ENCODE peak calls at places on chromosomes 16 and 17, in nine cellular contexts. X is IMR-90, M is A549, N is prostate gland, T is lower leg skin, Q is tibial nerve, G is adrenal gland, H is Peyer's patch, W is ovary. J is an unnamed sample.

GRCh38 chr16:9476744-9477143 is 385.3 kb downstream of the HAPSTR1 start:
- DNase-seq in X (no peak), Q (no peak), N (no peak), G (no peak), T (no peak), W (no peak), M (no peak), H (no peak), J (no peak)

GRCh38 chr17:2926019-2926650 is 129.9 kb downstream of the RAP1GAP2 start:
- DNase-seq in G (no peak), W (no peak), H (no peak), M (peak), Q (no peak), N (no peak), X (peak), T (no peak), J (peak)

GRCh38 chr16:67548265-67549126 is 13.8 kb upstream of the CTCF start:
- DNase-seq in G (no peak), N (no peak), W (peak), H (peak), Q (no peak), T (no peak), X (no peak), M (no peak), J (no peak)

GRCh38 chr17:17021194-17021863 is 20.9 kb upstream of the MPRIP start:
- DNase-seq in W (no peak), T (no peak), H (no peak), G (peak), X (no peak), M (peak), N (no peak), Q (peak), J (peak)

GRCh38 chr17:9360610-9361571 is 214.7 kb downstream of the STX8 start:
- DNase-seq in G (peak), N (no peak), Q (no peak), X (peak), H (no peak), W (peak), T (peak), M (peak), J (peak)

GRCh38 chr16:74465851-74466685 is 44.8 kb upstream of the CLEC18B start:
- DNase-seq in G (no peak), X (no peak), Q (no peak), W (no peak), M (no peak), N (no peak), H (no peak), T (no peak), J (no peak)

GRCh38 chr17:45366691-45367090 is 49.9 kb upstream of the MAP3K14 start:
- DNase-seq in Q (no peak), X (no peak), W (no peak), G (no peak), T (no peak), M (no peak), N (no peak), H (no peak), J (no peak)

GRCh38 chr16:51245306-51245705 is 94.2 kb upstream of the SALL1 start:
- DNase-seq in T (no peak), Q (no peak), H (no peak), W (peak), X (no peak), M (no peak), G (no peak), N (no peak), J (no peak)

GRCh38 chr16:49183911-49184310 is 97.7 kb downstream of the CBLN1 start:
- DNase-seq in Q (no peak), X (no peak), W (no peak), T (no peak), N (no peak), G (no peak), M (peak), H (no peak), J (no peak)

GRCh38 chr17:62666061-62666800 is 38.8 kb downstream of the MRC2 start:
- DNase-seq in W (no peak), N (no peak), X (no peak), Q (no peak), G (no peak), H (no peak), T (no peak), M (no peak), J (no peak)

GRCh38 chr16:23182206-23182674 is 305 bp upstream of the SCNN1G start:
- DNase-seq in H (peak), W (peak), M (peak), X (peak), N (peak), T (peak), G (peak), Q (peak), J (peak)

GRCh38 chr16:53937068-53937614 is 233.2 kb downstream of the FTO start:
- DNase-seq in W (no peak), X (no peak), M (no peak), H (no peak), G (no peak), T (no peak), N (no peak), Q (no peak), J (no peak)

GRCh38 chr17:8463089-8463488 is 27.4 kb downstream of the NDEL1 start:
- DNase-seq in M (no peak), G (no peak), X (peak), Q (no peak), N (no peak), T (no peak), W (no peak), H (no peak), J (no peak)

GRCh38 chr17:2874211-2874686 is 78.0 kb downstream of the RAP1GAP2 start:
- DNase-seq in M (peak), W (no peak), T (no peak), H (no peak), G (no peak), Q (no peak), N (no peak), X (no peak), J (peak)

GRCh38 chr17:72392056-72393010 is 271.5 kb downstream of the SOX9 start:
- DNase-seq in T (no peak), X (peak), M (peak), Q (peak), N (no peak), W (no peak), H (no peak), G (no peak), J (no peak)

GRCh38 chr17:31461227-31461810 is 69.8 kb downstream of the RAB11FIP4 start:
- DNase-seq in M (no peak), X (no peak), W (no peak), H (no peak), Q (no peak), N (no peak), G (no peak), T (no peak), J (no peak)

GRCh38 chr16:27374231-27374793 is 27.7 kb upstream of the IL21R start:
- DNase-seq in T (no peak), X (no peak), G (no peak), N (no peak), Q (no peak), H (no peak), M (no peak), W (no peak), J (no peak)

GRCh38 chr16:74871608-74872007 is 97.0 kb upstream of the FA2H start:
- DNase-seq in T (no peak), Q (no peak), N (no peak), X (no peak), G (no peak), H (no peak), W (no peak), M (no peak), J (no peak)

GRCh38 chr16:27951752-27952151 is 111.8 kb downstream of the GSG1L start:
- DNase-seq in H (no peak), X (peak), T (no peak), N (no peak), M (no peak), G (no peak), Q (no peak), W (no peak), J (no peak)

GRCh38 chr17:38469875-38470274 is 41.6 kb downstream of the ARHGAP23 start:
- DNase-seq in W (no peak), G (no peak), N (no peak), M (no peak), T (no peak), X (peak), Q (no peak), H (no peak), J (no peak)

GRCh38 chr16:22400899-22401298 is 26.5 kb upstream of the CDR2 start:
- DNase-seq in N (no peak), T (no peak), G (peak), Q (no peak), H (no peak), X (no peak), W (no peak), M (no peak), J (peak)

GRCh38 chr17:45129426-45129939 is 2.8 kb downstream of the PLCD3 start:
- DNase-seq in T (no peak), X (no peak), H (no peak), N (no peak), Q (no peak), M (peak), G (peak), W (peak), J (no peak)

GRCh38 chr16:27999687-28000086 is 63.8 kb downstream of the GSG1L start:
- DNase-seq in T (no peak), Q (no peak), H (no peak), M (no peak), G (no peak), W (no peak), X (peak), N (no peak), J (no peak)

GRCh38 chr17:57354669-57355068 is 98.3 kb downstream of the MSI2 start:
- DNase-seq in W (no peak), G (no peak), N (no peak), T (no peak), X (no peak), Q (no peak), H (no peak), M (no peak), J (no peak)

GRCh38 chr17:72457712-72458111 is 336.9 kb downstream of the SOX9 start:
- DNase-seq in W (no peak), Q (no peak), X (no peak), M (no peak), T (no peak), N (no peak), G (no peak), H (no peak), J (no peak)

GRCh38 chr17:79226037-79226436 is 151.4 kb downstream of the ENGASE start:
- DNase-seq in Q (no peak), H (no peak), T (no peak), X (no peak), W (no peak), N (no peak), G (no peak), M (no peak), J (no peak)

GRCh38 chr17:56594528-56595418 is 1.3 kb downstream of the NOG start:
- DNase-seq in G (no peak), T (no peak), H (no peak), N (no peak), Q (no peak), M (peak), X (peak), W (no peak), J (no peak)

GRCh38 chr17:64398330-64398729 is 7.7 kb upstream of the PECAM1 start:
- DNase-seq in Q (no peak), N (no peak), T (no peak), X (no peak), G (no peak), H (no peak), M (no peak), W (no peak), J (no peak)

GRCh38 chr16:9135797-9136196 is 44.4 kb downstream of the HAPSTR1 start:
- DNase-seq in W (no peak), H (peak), T (no peak), Q (no peak), G (no peak), X (no peak), N (no peak), M (no peak), J (no peak)

GRCh38 chr16:90077757-90078593 is 844 bp upstream of the PRDM7 start:
- DNase-seq in H (peak), T (no peak), M (peak), Q (no peak), N (no peak), G (no peak), X (peak), W (no peak), J (peak)

GRCh38 chr17:15092762-15093161 is 172.4 kb downstream of the PMP22 start:
- DNase-seq in N (no peak), W (no peak), H (no peak), T (no peak), G (no peak), Q (no peak), M (no peak), X (peak), J (no peak)

GRCh38 chr17:50631195-50631907 is 3.3 kb upstream of the ABCC3 start:
- DNase-seq in X (no peak), Q (no peak), G (no peak), N (no peak), M (no peak), H (no peak), W (no peak), T (no peak), J (no peak)

GRCh38 chr17:57604771-57605733 is 140.0 kb downstream of the CCDC182 start:
- DNase-seq in M (no peak), N (peak), H (peak), T (no peak), X (peak), W (peak), Q (peak), G (peak), J (peak)

GRCh38 chr16:66899945-66900688 is 18.6 kb downstream of the CDH16 start:
- DNase-seq in N (no peak), W (peak), M (peak), G (peak), H (peak), T (peak), X (peak), Q (peak), J (peak)

GRCh38 chr16:72124761-72125634 is 31.4 kb downstream of the DHX38 start:
- DNase-seq in W (peak), X (peak), H (peak), M (peak), Q (peak), T (peak), G (peak), N (peak), J (peak)

GRCh38 chr17:39899215-39899614 is 19.2 kb downstream of the GSDMB start:
- DNase-seq in Q (no peak), T (no peak), H (no peak), X (no peak), M (no peak), N (no peak), W (no peak), G (no peak), J (no peak)

GRCh38 chr16:52320930-52321439 is 226.0 kb downstream of the TOX3 start:
- DNase-seq in T (no peak), G (no peak), M (no peak), X (no peak), H (no peak), W (no peak), Q (no peak), N (no peak), J (peak)

GRCh38 chr17:29615492-29616299 is 7.0 kb downstream of the CORO6 start:
- DNase-seq in G (peak), W (peak), T (peak), N (peak), H (peak), M (peak), Q (peak), X (peak), J (peak)

GRCh38 chr17:29613856-29614255 is 8.9 kb downstream of the CORO6 start:
- DNase-seq in W (peak), G (no peak), H (no peak), Q (no peak), T (no peak), X (no peak), N (no peak), M (no peak), J (no peak)

GRCh38 chr17:29615048-29615385 is 7.7 kb downstream of the CORO6 start:
- DNase-seq in T (peak), X (no peak), Q (no peak), H (peak), W (no peak), N (no peak), M (no peak), G (no peak), J (peak)

GRCh38 chr17:29613371-29613837 is 9.3 kb downstream of the CORO6 start:
- DNase-seq in M (peak), G (peak), T (peak), N (peak), Q (peak), H (peak), X (peak), W (peak), J (peak)

GRCh38 chr17:29614345-29615047 is 8.2 kb downstream of the CORO6 start:
- DNase-seq in N (no peak), W (no peak), H (no peak), G (no peak), T (no peak), X (no peak), Q (no peak), M (no peak), J (peak)
- TF ChIP-seq CTCF in N (no peak), W (no peak), H (no peak), G (no peak), T (no peak), X (no peak), Q (no peak), M (no peak), J (no peak)

GRCh38 chr16:73420244-73421040 is 372.5 kb upstream of the ZFHX3 start:
- DNase-seq in W (no peak), H (no peak), T (no peak), Q (no peak), M (peak), G (peak), N (no peak), X (no peak), J (no peak)
- TF ChIP-seq POLR2A in W (no peak), H (no peak), T (no peak), Q (no peak), M (no peak), G (no peak), N (no peak), X (no peak), J (no peak)

GRCh38 chr16:17635183-17635582 is 164.4 kb upstream of the XYLT1 start:
- DNase-seq in G (no peak), M (no peak), X (no peak), H (no peak), N (no peak), Q (no peak), T (no peak), W (no peak), J (no peak)

GRCh38 chr16:17633146-17633966 is 162.6 kb upstream of the XYLT1 start:
- DNase-seq in W (no peak), G (no peak), M (no peak), N (peak), T (peak), X (no peak), Q (no peak), H (no peak), J (no peak)

DNA sequence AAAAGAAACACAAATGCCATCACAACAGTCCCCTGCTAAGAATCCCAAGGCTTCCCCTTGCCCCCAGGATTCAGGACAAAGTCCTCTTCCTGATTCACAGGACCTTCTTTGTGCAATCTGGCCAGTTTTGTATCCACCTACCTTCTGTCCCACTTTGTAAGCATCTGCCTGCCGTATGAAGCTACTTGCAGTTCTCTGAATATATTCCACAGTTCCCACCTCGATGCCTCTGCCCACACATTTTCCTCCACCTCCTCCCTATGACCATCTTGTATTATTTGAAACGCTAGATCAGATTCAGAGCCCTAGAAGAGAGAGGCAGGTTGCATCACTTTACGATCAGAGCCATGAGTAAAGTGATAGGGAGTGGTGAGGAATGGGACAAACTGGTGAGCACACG is 159.2 kb upstream of the XYLT1 start:
- DNase-seq in T (no peak), H (no peak), G (no peak), W (no peak), Q (no peak), N (no peak), M (no peak), X (no peak), J (no peak)
- TF ChIP-seq CTCF in T (no peak), H (no peak), G (no peak), W (no peak), Q (no peak), N (no peak), M (no peak), X (no peak), J (no peak)

GRCh38 chr17:49050611-49051010 is 53.4 kb downstream of the IGF2BP1 start:
- DNase-seq in M (no peak), X (no peak), W (no peak), T (no peak), G (no peak), H (no peak), N (no peak), Q (no peak), J (no peak)

GRCh38 chr17:49049265-49049664 is 52.1 kb downstream of the IGF2BP1 start:
- DNase-seq in X (no peak), N (no peak), H (no peak), M (no peak), T (no peak), Q (no peak), G (no peak), W (no peak), J (no peak)

GRCh38 chr17:49053171-49053829 is 56.1 kb downstream of the IGF2BP1 start:
- DNase-seq in G (no peak), X (no peak), T (no peak), N (no peak), W (no peak), M (no peak), Q (no peak), H (no peak), J (no peak)

GRCh38 chr17:49054342-49055092 is 57.3 kb downstream of the IGF2BP1 start:
- DNase-seq in X (no peak), G (no peak), Q (no peak), T (no peak), M (no peak), H (no peak), W (no peak), N (no peak), J (no peak)

GRCh38 chr17:49051269-49051668 is 54.1 kb downstream of the IGF2BP1 start:
- DNase-seq in H (no peak), T (no peak), G (no peak), N (no peak), Q (no peak), X (no peak), M (no peak), W (no peak), J (no peak)
- TF ChIP-seq POLR2A in H (no peak), T (no peak), G (no peak), N (no peak), Q (no peak), X (no peak), M (no peak), W (no peak), J (no peak)

GRCh38 chr17:27496005-27496404 is 39.8 kb downstream of the KSR1 start:
- DNase-seq in M (no peak), X (no peak), N (no peak), H (no peak), T (no peak), W (no peak), Q (no peak), G (no peak), J (no peak)

GRCh38 chr17:27493088-27493487 is 36.8 kb downstream of the KSR1 start:
- DNase-seq in M (no peak), G (peak), W (no peak), N (no peak), X (no peak), H (no peak), Q (no peak), T (no peak), J (no peak)

GRCh38 chr17:27492470-27492869 is 36.2 kb downstream of the KSR1 start:
- DNase-seq in G (no peak), X (no peak), H (no peak), Q (no peak), N (no peak), M (no peak), W (no peak), T (no peak), J (no peak)

GRCh38 chr17:27495460-27495859 is 39.2 kb downstream of the KSR1 start:
- DNase-seq in Q (no peak), H (no peak), G (no peak), T (no peak), W (no peak), X (no peak), N (no peak), M (no peak), J (no peak)

DNA sequence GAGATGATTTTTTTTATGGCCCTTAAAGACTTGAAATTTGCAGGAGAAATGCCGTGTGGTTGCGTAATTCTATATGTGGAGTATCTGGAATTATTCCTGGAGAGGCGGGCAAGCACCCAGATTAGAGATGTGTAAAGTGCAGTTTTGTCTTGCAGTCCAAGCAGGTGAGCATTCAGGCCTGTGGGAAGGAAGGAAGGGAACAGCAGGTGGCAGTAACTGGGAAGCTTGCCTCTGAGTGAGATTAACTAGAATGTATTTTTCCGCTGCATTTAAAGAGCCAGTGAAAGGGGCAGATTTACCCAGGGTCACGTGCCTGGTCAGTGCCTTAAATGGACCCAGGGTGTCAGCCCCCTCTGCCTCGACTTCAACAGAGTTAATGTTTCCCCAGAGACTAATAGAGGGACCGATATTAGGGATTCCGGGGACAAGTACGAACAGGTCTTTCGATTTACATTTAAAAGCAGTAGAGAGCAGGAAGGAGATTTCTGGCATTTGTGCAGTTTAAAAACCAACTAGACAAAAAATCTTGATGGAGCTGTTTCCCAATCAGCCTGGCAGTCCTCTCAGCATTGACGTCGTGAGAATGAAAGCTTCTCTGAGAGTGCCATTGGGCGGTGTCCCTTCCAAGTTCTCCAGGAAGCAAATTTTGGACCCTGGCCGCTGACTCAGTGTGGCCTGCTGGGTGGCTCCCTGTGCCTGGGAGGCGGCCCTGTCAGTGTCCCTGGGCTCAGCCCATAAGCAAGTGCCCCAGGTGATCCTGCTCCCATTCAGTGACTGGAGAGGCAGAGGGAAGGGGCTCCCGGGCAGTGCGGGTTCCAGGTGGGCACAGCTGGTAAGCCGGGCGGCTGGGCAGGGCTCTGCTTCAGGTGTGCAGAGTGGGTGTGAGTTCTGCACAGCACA is 38.2 kb downstream of the KSR1 start:
- DNase-seq in N (peak), H (no peak), T (peak), M (peak), W (no peak), X (peak), G (peak), Q (peak), J (peak)
- TF ChIP-seq CTCF in N (peak), H (peak), T (no peak), M (peak), W (no peak), X (peak), G (no peak), Q (peak), J (peak)